ENCODE peak calls at places on chromosomes 4 and X, in eight cellular contexts. G is A549; W is breast epithelium; C is CD8-positive, alpha-beta T cell; J is GM12878; M is suprapubic skin; E is fibroblast of villous mesenchyme; D is testis. A is an unnamed sample.

GRCh38 chrX:45592067-45592466 is 391.4 kb upstream of the DIPK2B start:
- DNase-seq in E (no peak), D (no peak), M (no peak), W (no peak), G (no peak), J (no peak), C (no peak), A (no peak)

GRCh38 chr4:26753642-26754041 is 107.0 kb upstream of the STIM2 start:
- DNase-seq in M (no peak), D (no peak), C (no peak), E (no peak), W (no peak), G (no peak), J (no peak), A (peak; percentile 45)

GRCh38 chr4:1805493-1806222 is 12.6 kb downstream of the FGFR3 start:
- DNase-seq in G (no peak), M (no peak), J (no peak), E (no peak), W (no peak), D (no peak), C (no peak), A (no peak)

GRCh38 chrX:114626323-114626722 is 42.4 kb downstream of the HTR2C start:
- DNase-seq in E (peak; percentile 16), J (no peak), D (no peak), G (peak; percentile 2), M (no peak), W (no peak), C (no peak), A (no peak)

GRCh38 chrX:67563469-67564448 is 19.9 kb downstream of the AR start:
- DNase-seq in C (no peak), D (peak; percentile 43), J (no peak), M (no peak), E (no peak), W (no peak), G (no peak), A (peak; percentile 16)

GRCh38 chrX:94937491-94937890 is 1263.5 kb downstream of the FAM133A start:
- DNase-seq in C (no peak), D (no peak), M (no peak), J (no peak), W (no peak), G (no peak), E (no peak), A (no peak)

GRCh38 chrX:46447384-46447783 is 97.8 kb downstream of the ZNF674 start:
- DNase-seq in C (no peak), W (no peak), E (peak; percentile 12), D (peak; percentile 13), G (no peak), J (no peak), M (no peak), A (no peak)

GRCh38 chr4:10104991-10105276 is 11.7 kb downstream of the WDR1 start:
- DNase-seq in C (no peak), D (no peak), M (no peak), G (no peak), E (no peak), W (no peak), J (no peak), A (no peak)

GRCh38 chrX:37993857-37994619 is 12.3 kb upstream of the SYTL5 start:
- DNase-seq in M (no peak), W (no peak), E (no peak), G (no peak), D (peak; percentile 16), J (peak; percentile 30), C (no peak), A (no peak)

GRCh38 chr4:52051213-52051614 is at the start of gene SPATA18:
- DNase-seq in J (no peak), E (peak; percentile 24), D (peak; percentile 55), C (no peak), M (peak; percentile 62), G (peak; percentile 19), W (peak; percentile 22), A (peak; percentile 31)

GRCh38 chr4:102761478-102761790 is 666 bp upstream of the MANBA start:
- DNase-seq in W (no peak), M (no peak), J (no peak), C (no peak), G (no peak), D (peak; percentile 37), E (peak; percentile 27), A (no peak)

GRCh38 chr4:113893546-113893945 is 85.9 kb downstream of the ARSJ start:
- DNase-seq in E (peak; percentile 12), W (no peak), G (no peak), M (no peak), C (no peak), D (no peak), J (no peak), A (no peak)

DNA sequence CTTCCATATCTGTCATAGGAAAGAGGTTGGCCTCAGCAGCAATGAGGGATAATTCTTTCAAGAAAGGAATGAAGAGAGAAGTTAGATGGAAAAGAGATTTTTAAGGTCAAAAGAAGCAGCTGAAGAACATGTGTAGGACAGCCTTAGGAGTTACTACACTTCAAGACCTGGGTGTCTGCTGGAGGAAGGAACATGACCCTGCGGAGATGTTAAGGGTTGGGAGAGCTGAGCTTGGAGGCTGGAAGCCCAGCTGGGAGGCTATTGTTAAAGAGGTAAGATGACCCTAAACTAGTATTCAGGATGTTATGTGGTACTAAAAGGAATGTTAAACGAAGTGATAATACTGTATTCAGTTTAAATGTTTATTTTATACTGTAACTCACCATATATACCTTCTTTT is 15.0 kb downstream of the HADH start:
- DNase-seq in G (no peak), E (no peak), C (no peak), J (no peak), D (no peak), W (no peak), M (no peak), A (no peak)
- H3K4me3 ChIP-seq in G (no peak overlapping the region), E (no peak overlapping the region), C (no peak overlapping the region), J (no peak overlapping the region), D (no peak overlapping the region), W (no peak overlapping the region), M (no peak overlapping the region), A (no peak overlapping the region)

GRCh38 chrX:48539345-48540014 is at the start of gene TBC1D25:
- DNase-seq in G (peak; percentile 90), W (peak; percentile 98), M (peak; percentile 98), D (peak; percentile 98), J (peak; percentile 92), E (peak; percentile 99), C (peak; percentile 96), A (peak; percentile 96)
- TF ChIP-seq CTCF in G (peak; percentile 34), W (peak; percentile 23), M (no peak), D (no peak), J (peak; percentile 27), E (peak; percentile 32), C (no peak), A (peak; percentile 52)

GRCh38 chr4:6374575-6374974 is 97.8 kb downstream of the PPP2R2C start:
- DNase-seq in C (no peak), G (no peak), J (no peak), M (no peak), E (no peak), W (no peak), D (no peak), A (peak; percentile 3)

GRCh38 chr4:6373541-6374410 is 98.6 kb downstream of the PPP2R2C start:
- DNase-seq in G (no peak), W (no peak), D (no peak), M (no peak), J (no peak), E (no peak), C (no peak), A (peak; percentile 0)

GRCh38 chr4:6372649-6373525 is 99.5 kb downstream of the PPP2R2C start:
- DNase-seq in E (peak; percentile 16), D (peak; percentile 73), W (no peak), J (peak; percentile 5), C (no peak), M (no peak), G (peak; percentile 57), A (peak; percentile 2)

GRCh38 chr4:6377626-6378492 is 94.6 kb downstream of the PPP2R2C start:
- DNase-seq in J (no peak), E (no peak), C (no peak), W (no peak), M (no peak), G (no peak), D (no peak), A (peak; percentile 8)

DNA sequence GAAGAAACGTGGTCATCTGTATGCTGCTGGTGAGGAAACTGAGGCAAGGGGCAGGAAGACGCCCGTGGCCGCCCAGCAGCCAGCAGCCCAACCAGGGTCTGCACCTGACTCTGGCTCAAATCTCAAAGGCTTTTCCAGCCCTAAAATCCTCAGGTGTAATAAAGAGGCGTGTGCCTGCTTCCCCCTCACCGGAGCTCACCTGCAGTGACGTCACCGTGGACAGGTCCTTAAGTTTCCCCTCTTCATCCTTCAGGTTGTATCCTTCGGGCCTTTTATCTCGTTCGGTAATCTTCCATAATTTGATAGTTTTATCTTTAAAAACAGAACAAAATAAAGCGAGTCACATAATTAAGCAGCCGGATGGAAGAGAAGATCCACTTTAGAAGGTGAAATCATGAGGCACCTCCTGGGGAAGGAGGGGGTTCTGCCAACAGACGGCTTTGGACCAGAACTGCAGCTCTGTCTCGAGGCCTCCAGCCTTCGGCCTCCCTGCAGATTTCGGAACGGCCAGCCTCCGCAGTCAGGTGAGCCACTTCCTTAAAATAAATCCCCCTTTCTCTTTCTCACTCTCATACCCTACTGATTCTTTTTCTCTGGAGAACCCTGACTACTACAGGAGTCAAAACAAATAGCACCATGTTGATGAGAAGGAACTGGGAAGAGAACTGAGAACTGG is 96.7 kb downstream of the PPP2R2C start:
- DNase-seq in W (no peak), G (no peak), E (no peak), D (no peak), M (no peak), J (no peak), C (no peak), A (no peak)
- H3K4me3 ChIP-seq in W (no peak overlapping the region), G (no peak overlapping the region), E (no peak overlapping the region), D (no peak overlapping the region), M (no peak overlapping the region), J (no peak overlapping the region), C (no peak overlapping the region), A (no peak overlapping the region)

GRCh38 chr4:76280488-76281441 is 25.8 kb upstream of the STBD1 start:
- DNase-seq in E (no peak), W (no peak), D (no peak), J (no peak), M (no peak), C (no peak), G (no peak), A (no peak)

GRCh38 chr4:76276813-76277212 is 25.3 kb downstream of the FAM47E start:
- DNase-seq in C (no peak), G (no peak), J (no peak), E (no peak), M (no peak), W (no peak), D (no peak), A (no peak)

GRCh38 chr4:76278583-76278982 is 27.1 kb downstream of the FAM47E start:
- DNase-seq in C (no peak), W (no peak), M (no peak), E (no peak), G (no peak), D (no peak), J (no peak), A (no peak)

GRCh38 chr4:76277667-76278066 is 26.1 kb downstream of the FAM47E start:
- DNase-seq in D (no peak), E (no peak), W (no peak), J (no peak), M (no peak), C (no peak), G (no peak), A (no peak)

DNA sequence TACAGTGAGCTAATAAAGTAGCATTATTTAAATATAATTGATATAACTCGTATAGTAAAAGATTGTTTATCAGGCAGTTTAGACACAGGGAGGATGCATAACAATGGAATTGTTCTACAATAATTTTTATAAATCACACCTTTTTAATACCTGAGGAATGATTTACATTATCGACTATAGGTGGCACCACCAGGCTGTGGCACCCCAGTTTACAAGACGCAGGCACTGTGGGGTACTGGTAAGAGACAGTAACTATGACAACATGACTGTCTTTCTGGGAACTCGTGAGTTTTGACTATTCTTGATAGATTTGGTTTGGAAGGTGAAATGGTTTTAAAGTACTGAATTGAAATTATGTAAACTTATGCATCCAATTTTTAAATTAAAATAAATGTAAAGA is 27.1 kb upstream of the STBD1 start:
- DNase-seq in D (no peak), G (no peak), J (no peak), M (no peak), W (no peak), C (peak; percentile 32), E (no peak), A (no peak)
- TF ChIP-seq CTCF in D (no peak), G (peak; percentile 29), J (no peak), M (no peak), W (no peak), C (peak; percentile 18), E (no peak), A (no peak)